ENCODE peak calls at places on chromosomes 5 and 9, in five cellular contexts. V is endodermal cell, I is PC-3, M is HCT116, Z is sigmoid colon. Y is an unnamed sample.

GRCh38 chr9:124004608-124005007 is 7.0 kb upstream of the LHX2 start:
- DNase-seq in V (no peak), I (no peak), M (no peak), Z (no peak), Y (no peak)

GRCh38 chr5:142507528-142507927 is 178.4 kb downstream of the FGF1 start:
- DNase-seq in Z (no peak), I (no peak), V (no peak), M (no peak), Y (peak; percentile 8)

GRCh38 chr5:6146264-6146663 is 232.1 kb downstream of the MED10 start:
- DNase-seq in I (no peak), M (no peak), Z (no peak), V (no peak), Y (no peak)

GRCh38 chr9:134624827-134625181 is 16.8 kb upstream of the COL5A1 start:
- DNase-seq in Z (peak; percentile 50), M (peak; percentile 18), V (peak; percentile 38), I (peak; percentile 79), Y (peak; percentile 25)

GRCh38 chr5:146541956-146542849 is 26.2 kb upstream of the GPR151 start:
- DNase-seq in V (peak; percentile 96), I (peak; percentile 85), Z (peak; percentile 77), M (peak; percentile 49), Y (peak; percentile 74)

GRCh38 chr9:32589083-32589713 is 16.2 kb upstream of the NDUFB6 start:
- DNase-seq in V (no peak), I (peak; percentile 68), M (peak; percentile 38), Z (no peak), Y (no peak)

GRCh38 chr9:131264231-131264630 is 12.1 kb downstream of the FAM78A start:
- DNase-seq in V (peak; percentile 56), M (no peak), I (no peak), Z (no peak), Y (no peak)

GRCh38 chr9:113705938-113706519 is 170.1 kb upstream of the ZNF618 start:
- DNase-seq in Z (no peak), I (no peak), M (no peak), V (peak; percentile 85), Y (peak; percentile 33)

DNA sequence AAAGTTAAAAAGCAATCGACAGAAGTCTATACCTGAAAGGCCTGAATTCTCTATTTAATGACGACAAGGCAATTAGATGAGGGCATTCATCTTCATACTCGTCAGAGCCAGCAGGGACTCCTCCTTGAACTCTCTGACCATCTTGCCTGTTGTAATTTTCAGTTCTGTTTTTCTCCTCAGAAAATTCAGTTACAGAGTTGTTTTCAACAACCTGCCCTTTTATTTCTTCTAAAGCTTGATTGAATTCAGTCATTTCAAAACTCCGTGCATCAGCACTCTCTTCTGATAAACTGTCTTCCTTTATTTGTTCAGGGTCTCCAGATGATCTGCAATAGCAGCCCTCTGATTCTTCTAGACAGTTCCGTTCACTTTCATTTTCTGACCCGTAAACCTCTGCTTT is 15.6 kb downstream of the RIOK2 start:
- DNase-seq in M (no peak), Z (no peak), V (no peak), I (no peak), Y (no peak)
- H3K36me3 ChIP-seq in M (peaks cover 26% of the 10 kb centered on the region), Z (peaks cover 33% of the 10 kb centered on the region), V (peaks cover 89% of the 10 kb centered on the region), I (peaks cover 50% of the 10 kb centered on the region), Y (no peaks in the 10 kb centered on the region)

GRCh38 chr5:141328231-141328630 is 2.1 kb upstream of the PCDHGA1 start:
- DNase-seq in I (peak; percentile 30), Z (no peak), V (no peak), M (no peak), Y (no peak)

GRCh38 chr5:141326088-141326854 is 4.0 kb upstream of the PCDHGA1 start:
- DNase-seq in I (peak; percentile 4), Z (peak; percentile 76), M (no peak), V (peak; percentile 91), Y (peak; percentile 85)

DNA sequence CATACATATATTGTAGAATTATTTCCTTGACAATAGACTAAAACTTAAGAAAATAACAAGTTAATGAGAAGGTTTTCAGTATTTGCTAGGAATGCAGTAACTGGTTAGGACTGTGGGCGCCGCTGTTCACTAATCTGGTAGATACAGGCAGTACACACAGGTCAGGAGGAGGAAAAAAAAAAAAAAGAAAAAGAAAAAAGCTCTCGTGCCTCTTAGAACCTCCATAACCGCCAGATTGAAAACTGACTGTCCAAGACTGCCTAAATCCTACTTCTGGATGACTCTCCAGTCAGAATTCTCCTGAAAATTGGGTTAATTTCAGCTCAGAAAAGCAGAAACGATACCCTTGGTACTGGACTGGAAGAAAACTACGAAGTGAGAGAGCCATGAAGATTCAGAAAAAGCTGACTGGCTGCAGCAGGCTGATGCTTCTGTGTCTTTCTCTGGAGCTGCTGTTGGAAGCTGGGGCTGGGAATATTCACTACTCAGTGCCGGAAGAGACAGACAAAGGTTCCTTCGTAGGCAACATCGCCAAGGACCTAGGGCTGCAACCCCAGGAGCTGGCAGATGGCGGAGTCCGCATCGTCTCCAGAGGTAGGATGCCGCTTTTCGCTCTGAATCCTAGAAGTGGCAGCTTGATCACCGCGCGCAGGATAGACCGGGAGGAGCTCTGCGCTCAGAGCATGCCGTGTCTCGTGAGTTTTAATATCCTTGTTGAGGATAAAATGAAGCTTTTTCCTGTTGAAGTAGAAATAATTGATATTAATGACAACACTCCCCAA is at the start of gene PCDHGA1:
- DNase-seq in Z (no peak), M (no peak), V (peak; percentile 69), I (peak; percentile 26), Y (no peak)
- TF ChIP-seq CTCF in Z (no peak), M (peak; percentile 39), V (peak; percentile 75), I (peak; percentile 49), Y (no peak)

GRCh38 chr9:135644631-135645218 is 5.4 kb upstream of the GLT6D1 start:
- DNase-seq in M (no peak), V (no peak), I (no peak), Z (no peak), Y (no peak)

GRCh38 chr9:135639196-135639595 is at the start of gene GLT6D1:
- DNase-seq in Z (no peak), I (no peak), V (no peak), M (no peak), Y (no peak)

GRCh38 chr9:135641047-135641446 is 1.7 kb upstream of the GLT6D1 start:
- DNase-seq in I (no peak), M (no peak), Z (no peak), V (no peak), Y (no peak)

DNA sequence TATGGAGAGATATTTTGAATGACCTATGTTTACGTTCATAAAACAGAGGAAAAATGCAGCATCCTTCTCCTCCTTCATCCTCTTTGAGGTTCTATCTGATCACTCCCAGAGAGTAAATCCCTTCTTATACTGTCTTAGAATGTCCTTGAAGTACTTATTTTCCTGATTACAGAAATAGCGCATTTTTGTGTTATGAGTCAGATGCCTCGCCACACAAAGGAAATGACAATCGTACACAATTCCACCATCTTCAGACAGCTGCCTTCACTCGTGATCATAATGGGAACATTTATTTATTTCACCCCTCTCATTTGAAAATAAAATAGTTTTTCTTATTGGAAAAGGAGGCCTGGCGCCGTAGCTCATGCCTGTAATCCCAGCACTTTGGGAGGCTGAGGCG is 2.4 kb upstream of the GLT6D1 start:
- DNase-seq in I (no peak), M (no peak), V (no peak), Z (no peak), Y (no peak)
- H3K9me3 ChIP-seq in I (no peaks in the 10 kb centered on the region), M (peaks cover 16% of the 10 kb centered on the region), V (peaks cover 33% of the 10 kb centered on the region), Z (peaks cover 14% of the 10 kb centered on the region), Y (peaks cover 19% of the 10 kb centered on the region)

GRCh38 chr5:180329138-180329435 is 24.0 kb downstream of the GFPT2 start:
- DNase-seq in Z (peak; percentile 58), V (no peak), M (no peak), I (no peak), Y (no peak)
- H3K36me3 ChIP-seq in Z (no peaks in the 10 kb centered on the region), V (peaks cover 58% of the 10 kb centered on the region), M (no peaks in the 10 kb centered on the region), I (no peaks in the 10 kb centered on the region), Y (no peaks in the 10 kb centered on the region)

GRCh38 chr9:34139477-34140146 is 13.1 kb upstream of the DCAF12 start:
- DNase-seq in I (peak; percentile 64), V (peak; percentile 48), M (peak; percentile 41), Z (no peak), Y (no peak)
- TF ChIP-seq CTCF in I (peak; percentile 48), V (peak; percentile 52), M (peak; percentile 39), Z (no peak), Y (peak; percentile 32)

GRCh38 chr5:178793156-178793555 is 62.7 kb upstream of the ZNF354A start:
- DNase-seq in V (peak; percentile 91), Z (peak; percentile 43), I (peak; percentile 63), M (peak; percentile 16), Y (peak; percentile 44)
- H3K9me3 ChIP-seq in V (peaks cover 8% of the 10 kb centered on the region), Z (no peaks in the 10 kb centered on the region), I (no peaks in the 10 kb centered on the region), M (no peaks in the 10 kb centered on the region), Y (no peaks in the 10 kb centered on the region)

GRCh38 chr9:120531683-120532300 is 48.2 kb downstream of the CDK5RAP2 start:
- DNase-seq in V (peak; percentile 65), Z (no peak), I (peak; percentile 59), M (peak; percentile 27), Y (peak; percentile 48)
- H3K36me3 ChIP-seq in V (peaks cover 72% of the 10 kb centered on the region), Z (peaks cover 43% of the 10 kb centered on the region), I (peaks cover 34% of the 10 kb centered on the region), M (peaks cover 28% of the 10 kb centered on the region), Y (peaks cover 4% of the 10 kb centered on the region)